ENCODE peak calls at places on chromosomes 3 and 15, in ten cellular contexts. F, P, G, T, I, C, Y, Z, D and A are unnamed samples. For H3K4me1, the result is how much of the 10 kb centered on the place peaks cover.

GRCh38 chr3:8963137-8963853 is at the start of gene RAD18:
- DNase-seq in I (peak), P (peak), G (peak), Y (peak), Z (peak), T (peak), D (peak), C (peak), F (peak), A (peak)

GRCh38 chr3:159200176-159200575 is 398.3 kb downstream of the MFSD1 start:
- DNase-seq in C (no peak), D (no peak), F (no peak), Z (no peak), I (no peak), T (no peak), P (no peak), Y (no peak), G (no peak), A (peak)

GRCh38 chr15:62027916-62028315 is 32.3 kb downstream of the VPS13C start:
- DNase-seq in G (no peak), Y (no peak), P (no peak), T (no peak), Z (no peak), I (no peak), F (no peak), D (no peak), C (no peak), A (no peak)

GRCh38 chr3:54322354-54322753 is 200.0 kb downstream of the CACNA2D3 start:
- DNase-seq in Y (no peak), D (no peak), Z (no peak), C (no peak), G (no peak), P (no peak), T (peak), F (no peak), I (no peak), A (no peak)

GRCh38 chr3:129942296-129942695 is 32.2 kb upstream of the TRH start:
- DNase-seq in G (peak), D (peak), F (peak), P (peak), I (peak), Y (peak), T (peak), Z (peak), C (peak), A (peak)

GRCh38 chr15:40016224-40016865 is 22.6 kb downstream of the SRP14 start:
- DNase-seq in G (no peak), D (peak), I (no peak), F (no peak), T (no peak), Y (no peak), C (no peak), Z (no peak), P (no peak), A (no peak)

GRCh38 chr3:145197051-145197562 is 963.9 kb downstream of the PLOD2 start:
- DNase-seq in P (no peak), Z (no peak), T (peak), F (no peak), G (no peak), I (no peak), D (no peak), C (peak), Y (peak), A (no peak)

GRCh38 chr3:130686833-130687232 is 59.8 kb downstream of the PIK3R4 start:
- DNase-seq in D (no peak), T (no peak), Y (no peak), P (no peak), G (no peak), F (no peak), I (no peak), C (no peak), Z (no peak), A (no peak)

GRCh38 chr3:156382458-156383346 is 172.2 kb downstream of the SSR3 start:
- DNase-seq in T (peak), D (peak), P (no peak), G (peak), F (peak), C (peak), I (no peak), Y (no peak), Z (peak), A (peak)

GRCh38 chr3:191343115-191343514 is 12.8 kb upstream of the UTS2B start:
- DNase-seq in D (peak), C (no peak), F (no peak), T (no peak), I (no peak), Z (no peak), G (no peak), P (no peak), Y (no peak), A (no peak)

GRCh38 chr3:5357089-5357488 is 169.6 kb downstream of the EDEM1 start:
- DNase-seq in D (no peak), I (no peak), Y (no peak), Z (no peak), C (no peak), P (no peak), F (no peak), T (no peak), G (no peak), A (no peak)

GRCh38 chr3:58434990-58435389 is 1.4 kb upstream of the PDHB start:
- DNase-seq in D (peak), T (no peak), F (no peak), Z (no peak), G (no peak), P (no peak), C (no peak), Y (peak), I (peak), A (peak)

GRCh38 chr3:133124511-133124910 is 86.3 kb downstream of the TMEM108 start:
- DNase-seq in G (no peak), C (peak), I (no peak), Y (peak), F (no peak), T (peak), D (no peak), P (no peak), Z (no peak), A (no peak)

DNA sequence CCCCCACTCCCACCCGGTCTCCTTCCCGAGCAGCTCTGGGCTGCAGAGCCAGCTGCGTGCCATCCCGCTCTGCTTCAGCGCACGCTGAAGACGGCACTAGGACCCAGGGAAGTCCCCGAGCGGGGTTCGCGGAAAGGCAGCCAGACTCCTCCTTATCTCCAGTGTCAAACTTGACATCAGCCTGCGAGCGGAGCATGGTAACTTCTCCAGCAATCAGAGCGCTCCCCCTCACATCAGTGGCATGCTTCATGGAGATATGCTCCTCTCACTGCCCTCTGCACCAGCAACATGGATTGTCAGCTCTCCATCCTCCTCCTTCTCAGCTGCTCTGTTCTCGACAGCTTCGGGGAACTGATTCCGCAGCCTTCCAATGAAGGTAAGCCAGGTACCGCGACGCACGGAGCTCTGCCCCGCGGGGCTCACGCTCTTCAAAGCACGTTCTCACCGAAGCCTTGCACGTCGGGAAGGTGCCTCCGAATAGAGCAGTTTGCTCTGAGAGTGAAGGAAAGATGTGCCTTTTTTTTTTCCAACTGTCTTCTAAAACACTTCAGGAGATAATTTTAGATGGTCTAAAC is at the start of gene EPHA3:
- DNase-seq in C (peak), P (peak), Z (no peak), I (peak), Y (peak), D (peak), T (peak), G (no peak), F (peak), A (peak)
- H3K4me1 ChIP-seq in C (under half), P (under half), Z (under half), I (under half), Y (under half), D (under half), T (under half), G (under half), F (under half), A (under half)

GRCh38 chr3:32551496-32551895 is 19.2 kb downstream of the DYNC1LI1 start:
- DNase-seq in P (no peak), I (no peak), T (no peak), Z (no peak), F (no peak), Y (no peak), D (no peak), C (no peak), G (no peak), A (no peak)

GRCh38 chr3:32553459-32553858 is 17.2 kb downstream of the DYNC1LI1 start:
- DNase-seq in G (no peak), T (no peak), Z (no peak), D (no peak), P (no peak), I (no peak), C (peak), Y (no peak), F (no peak), A (no peak)

GRCh38 chr3:32552013-32552412 is 18.6 kb downstream of the DYNC1LI1 start:
- DNase-seq in P (no peak), D (no peak), C (no peak), I (no peak), G (no peak), Y (no peak), F (no peak), Z (no peak), T (no peak), A (no peak)

GRCh38 chr3:32556332-32556731 is 14.3 kb downstream of the DYNC1LI1 start:
- DNase-seq in D (no peak), Z (no peak), I (no peak), P (no peak), C (no peak), T (no peak), F (no peak), Y (no peak), G (no peak), A (no peak)

GRCh38 chr3:32553973-32554372 is 16.7 kb downstream of the DYNC1LI1 start:
- DNase-seq in Y (no peak), I (no peak), G (no peak), C (no peak), P (no peak), Z (no peak), T (no peak), F (no peak), D (no peak), A (no peak)
- H3K4me1 ChIP-seq in Y (under half), I (under half), G (under half), C (under half), P (under half), Z (under half), T (under half), F (under half), D (under half), A (under half)

DNA sequence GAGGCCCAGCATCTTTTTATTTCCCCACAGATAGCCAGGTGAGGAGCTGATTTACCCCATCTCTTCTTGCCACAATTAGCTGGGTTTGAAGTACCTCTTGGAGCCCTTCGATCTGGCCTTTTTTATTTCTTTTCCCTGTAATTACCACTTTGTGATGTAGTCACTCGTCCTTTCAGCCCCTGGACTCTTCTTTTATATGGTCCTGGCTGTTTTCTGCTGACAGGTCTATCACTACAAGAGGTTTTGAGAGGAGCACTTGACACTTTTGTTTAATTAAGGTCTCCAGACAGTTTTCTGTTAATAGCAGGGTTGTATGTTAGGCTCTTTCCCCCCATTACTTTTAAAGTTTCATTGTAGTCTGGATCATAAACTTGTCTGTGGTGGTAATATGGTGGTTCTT is 11.8 kb downstream of the ATXN7 start:
- DNase-seq in Y (no peak), G (no peak), F (no peak), P (no peak), D (no peak), I (no peak), Z (no peak), C (no peak), T (no peak), A (no peak)
- H3K4me1 ChIP-seq in Y (under half), G (under half), F (under half), P (half or more), D (under half), I (under half), Z (under half), C (under half), T (under half), A (under half)

GRCh38 chr3:49411550-49411967 is 217 bp downstream of the RHOA start:
- DNase-seq in G (no peak), D (no peak), Y (peak), F (no peak), I (peak), Z (peak), C (no peak), P (peak), T (peak), A (no peak)
- H3K4me1 ChIP-seq in G (under half), D (under half), Y (under half), F (under half), I (under half), Z (half or more), C (half or more), P (under half), T (half or more), A (under half)

DNA sequence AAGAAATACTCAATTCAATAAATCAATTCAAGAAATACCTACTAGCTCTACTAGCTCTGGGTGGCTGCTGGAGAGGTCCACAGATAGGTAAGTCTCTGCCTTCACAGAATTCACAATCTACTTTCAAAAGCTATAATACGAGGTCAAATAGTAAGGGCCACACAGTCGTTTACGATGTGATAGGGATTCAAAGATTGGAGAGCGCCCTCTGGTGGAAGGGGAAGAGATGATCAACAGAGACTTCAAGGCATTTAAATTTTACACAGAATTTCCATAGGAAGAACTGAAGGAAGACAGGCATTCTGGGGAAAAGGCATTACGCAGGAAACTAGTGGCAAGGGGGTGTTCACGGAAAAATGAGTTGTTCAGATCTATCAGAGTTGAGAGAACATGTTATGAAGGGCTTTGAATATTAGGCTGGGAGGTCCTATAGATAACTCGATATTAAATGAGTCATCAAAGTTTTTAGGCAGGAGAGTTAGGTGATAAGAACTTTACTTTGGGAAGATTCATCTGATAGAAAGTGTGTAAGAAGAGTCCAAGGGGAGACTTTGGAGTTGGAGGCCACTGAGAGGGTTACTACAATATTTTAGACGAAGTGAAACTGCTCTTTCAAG is 128.8 kb downstream of the FRMD5 start:
- DNase-seq in G (peak), F (peak), C (peak), D (peak), Z (peak), T (peak), I (peak), Y (no peak), P (peak), A (no peak)
- H3K4me1 ChIP-seq in G (under half), F (under half), C (under half), D (under half), Z (under half), T (under half), I (under half), Y (under half), P (under half), A (under half)

GRCh38 chr3:42019953-42020260 is 58.0 kb upstream of the ULK4 start:
- DNase-seq in T (no peak), Z (no peak), G (no peak), P (no peak), F (no peak), C (no peak), D (no peak), I (no peak), Y (no peak), A (no peak)
- H3K4me1 ChIP-seq in T (half or more), Z (half or more), G (half or more), P (half or more), F (under half), C (half or more), D (under half), I (under half), Y (under half), A (half or more)

GRCh38 chr15:80500021-80500420 is 95.8 kb downstream of the ARNT2 start:
- DNase-seq in T (no peak), D (no peak), G (no peak), P (no peak), Z (no peak), F (no peak), C (no peak), I (no peak), Y (no peak), A (no peak)
- H3K4me1 ChIP-seq in T (under half), D (under half), G (under half), P (under half), Z (under half), F (under half), C (under half), I (under half), Y (under half), A (under half)

GRCh38 chr3:143973352-143974021 is 1.9 kb downstream of the DIPK2A start:
- DNase-seq in F (no peak), C (peak), Z (no peak), Y (no peak), P (no peak), D (peak), I (peak), T (no peak), G (peak), A (peak)
- H3K4me1 ChIP-seq in F (under half), C (under half), Z (under half), Y (under half), P (under half), D (under half), I (under half), T (under half), G (under half), A (under half)

GRCh38 chr3:113226491-113226890 is 15.1 kb downstream of the BOC start:
- DNase-seq in Z (no peak), I (no peak), C (no peak), P (no peak), G (no peak), D (no peak), Y (no peak), T (no peak), F (no peak), A (no peak)

GRCh38 chr3:113228969-113229368 is 17.6 kb downstream of the BOC start:
- DNase-seq in P (no peak), I (no peak), Y (no peak), F (no peak), T (no peak), C (no peak), D (no peak), G (no peak), Z (no peak), A (no peak)

GRCh38 chr3:113225286-113225685 is 13.9 kb downstream of the BOC start:
- DNase-seq in C (no peak), G (no peak), I (no peak), F (no peak), Y (no peak), Z (no peak), T (no peak), D (no peak), P (no peak), A (peak)

GRCh38 chr3:113223831-113224240 is 12.5 kb downstream of the BOC start:
- DNase-seq in T (no peak), D (no peak), Y (peak), Z (no peak), P (no peak), C (no peak), F (no peak), G (no peak), I (no peak), A (peak)

GRCh38 chr3:113227146-113227545 is 15.8 kb downstream of the BOC start:
- DNase-seq in G (no peak), T (no peak), P (no peak), Z (no peak), F (no peak), C (peak), Y (no peak), I (no peak), D (no peak), A (no peak)
- H3K4me1 ChIP-seq in G (under half), T (under half), P (under half), Z (under half), F (under half), C (under half), Y (under half), I (under half), D (under half), A (under half)

GRCh38 chr3:48024401-48024800 is 8.2 kb upstream of the MAP4 start:
- DNase-seq in I (no peak), G (no peak), Z (no peak), D (peak), Y (no peak), P (no peak), T (no peak), F (no peak), C (no peak), A (no peak)

GRCh38 chr3:48022178-48022577 is 6.0 kb upstream of the MAP4 start:
- DNase-seq in P (no peak), D (no peak), T (no peak), Z (no peak), G (no peak), Y (no peak), F (no peak), C (no peak), I (no peak), A (no peak)

GRCh38 chr3:48023377-48023776 is 7.2 kb upstream of the MAP4 start:
- DNase-seq in Z (no peak), T (no peak), Y (no peak), G (no peak), I (no peak), D (peak), P (no peak), C (no peak), F (no peak), A (peak)

GRCh38 chr3:48026951-48027908 is 11.0 kb upstream of the MAP4 start:
- DNase-seq in T (no peak), F (no peak), G (no peak), I (no peak), Z (no peak), D (no peak), P (no peak), Y (no peak), C (no peak), A (no peak)

GRCh38 chr3:48026098-48026497 is 9.9 kb upstream of the MAP4 start:
- DNase-seq in C (no peak), G (no peak), P (no peak), D (no peak), T (no peak), Z (no peak), I (no peak), Y (no peak), F (no peak), A (no peak)
- H3K4me1 ChIP-seq in C (under half), G (under half), P (half or more), D (under half), T (under half), Z (under half), I (under half), Y (under half), F (under half), A (under half)